ENCODE peak calls at places on chromosomes 7 and 10, in five cellular contexts. One of them, this sample, is unnamed.

GRCh38 chr10:45383682-45384320 is 9.8 kb downstream of the ALOX5 start:
- DNase-seq in thoracic aorta: no peak
- DNase-seq in WERI-Rb-1: no peak
- DNase-seq in neural progenitor cell: no peak
- DNase-seq in hepatocyte: no peak
- DNase-seq in this sample: no peak

GRCh38 chr10:74949843-74950765 is 123.7 kb downstream of the KAT6B start:
- DNase-seq in WERI-Rb-1: no peak
- DNase-seq in neural progenitor cell: no peak
- DNase-seq in hepatocyte: no peak
- DNase-seq in thoracic aorta: no peak
- DNase-seq in this sample: no peak

GRCh38 chr7:2431260-2431867 is 28.0 kb downstream of the CHST12 start:
- DNase-seq in neural progenitor cell: peak; percentile 42
- DNase-seq in hepatocyte: no peak
- DNase-seq in thoracic aorta: no peak
- DNase-seq in WERI-Rb-1: peak; percentile 47
- DNase-seq in this sample: no peak

GRCh38 chr10:44628921-44629320 is 244.0 kb upstream of the CXCL12 start:
- DNase-seq in thoracic aorta: no peak
- DNase-seq in hepatocyte: peak; percentile 23
- DNase-seq in WERI-Rb-1: no peak
- DNase-seq in neural progenitor cell: no peak
- DNase-seq in this sample: no peak

GRCh38 chr7:155713382-155713781 is 68.9 kb downstream of the RBM33 start:
- DNase-seq in hepatocyte: no peak
- DNase-seq in neural progenitor cell: no peak
- DNase-seq in thoracic aorta: no peak
- DNase-seq in WERI-Rb-1: no peak
- DNase-seq in this sample: no peak

GRCh38 chr7:54747234-54747633 is 11.8 kb downstream of the SEC61G start:
- DNase-seq in neural progenitor cell: no peak
- DNase-seq in hepatocyte: no peak
- DNase-seq in thoracic aorta: no peak
- DNase-seq in WERI-Rb-1: no peak
- DNase-seq in this sample: no peak

GRCh38 chr7:96300981-96301380 is 20.9 kb downstream of the SLC25A13 start:
- DNase-seq in hepatocyte: no peak
- DNase-seq in WERI-Rb-1: no peak
- DNase-seq in neural progenitor cell: no peak
- DNase-seq in thoracic aorta: no peak
- DNase-seq in this sample: no peak

GRCh38 chr7:106064836-106065559 is 47.1 kb downstream of the SYPL1 start:
- DNase-seq in hepatocyte: peak; percentile 87
- DNase-seq in WERI-Rb-1: no peak
- DNase-seq in neural progenitor cell: peak; percentile 25
- DNase-seq in thoracic aorta: peak; percentile 83
- DNase-seq in this sample: no peak

GRCh38 chr7:42198974-42199668 is 37.9 kb downstream of the GLI3 start:
- DNase-seq in thoracic aorta: no peak
- DNase-seq in WERI-Rb-1: no peak
- DNase-seq in hepatocyte: no peak
- DNase-seq in neural progenitor cell: no peak
- DNase-seq in this sample: no peak

GRCh38 chr10:100831742-100832141 is 81.0 kb upstream of the SLF2 start:
- DNase-seq in neural progenitor cell: no peak
- DNase-seq in WERI-Rb-1: no peak
- DNase-seq in hepatocyte: no peak
- DNase-seq in thoracic aorta: no peak
- DNase-seq in this sample: no peak

GRCh38 chr7:45161138-45161537 is 3.5 kb downstream of the RAMP3 start:
- DNase-seq in thoracic aorta: no peak
- DNase-seq in neural progenitor cell: no peak
- DNase-seq in WERI-Rb-1: no peak
- DNase-seq in hepatocyte: no peak
- DNase-seq in this sample: no peak

GRCh38 chr7:18663321-18663720 is 167.8 kb downstream of the HDAC9 start:
- DNase-seq in hepatocyte: no peak
- DNase-seq in WERI-Rb-1: no peak
- DNase-seq in neural progenitor cell: no peak
- DNase-seq in thoracic aorta: no peak
- DNase-seq in this sample: no peak

GRCh38 chr10:57628592-57629284 is 639.0 kb downstream of the IPMK start:
- DNase-seq in neural progenitor cell: no peak
- DNase-seq in hepatocyte: peak; percentile 57
- DNase-seq in WERI-Rb-1: no peak
- DNase-seq in thoracic aorta: no peak
- DNase-seq in this sample: no peak

GRCh38 chr7:124812764-124813163 is 47.2 kb upstream of the GPR37 start:
- DNase-seq in hepatocyte: no peak
- DNase-seq in neural progenitor cell: no peak
- DNase-seq in thoracic aorta: no peak
- DNase-seq in WERI-Rb-1: no peak
- DNase-seq in this sample: no peak

GRCh38 chr10:7710446-7710845 is 7.3 kb downstream of the ITIH2 start:
- DNase-seq in neural progenitor cell: no peak
- DNase-seq in WERI-Rb-1: no peak
- DNase-seq in thoracic aorta: no peak
- DNase-seq in hepatocyte: no peak
- DNase-seq in this sample: no peak

GRCh38 chr7:17307033-17307432 is 8.6 kb downstream of the AHR start:
- DNase-seq in hepatocyte: no peak
- DNase-seq in WERI-Rb-1: no peak
- DNase-seq in neural progenitor cell: no peak
- DNase-seq in thoracic aorta: no peak
- DNase-seq in this sample: no peak
- H3K9me3 ChIP-seq in hepatocyte: no peaks in the 10 kb centered on the region
- H3K9me3 ChIP-seq in WERI-Rb-1: no peaks in the 10 kb centered on the region
- H3K9me3 ChIP-seq in neural progenitor cell: no peaks in the 10 kb centered on the region
- H3K9me3 ChIP-seq in thoracic aorta: no peaks in the 10 kb centered on the region
- H3K9me3 ChIP-seq in this sample: no peaks in the 10 kb centered on the region

GRCh38 chr10:60878224-60878623 is 65.8 kb downstream of the RHOBTB1 start:
- DNase-seq in hepatocyte: no peak
- DNase-seq in thoracic aorta: no peak
- DNase-seq in neural progenitor cell: no peak
- DNase-seq in WERI-Rb-1: no peak
- DNase-seq in this sample: no peak

GRCh38 chr10:60883187-60883586 is 60.8 kb downstream of the RHOBTB1 start:
- DNase-seq in neural progenitor cell: peak; percentile 51
- DNase-seq in hepatocyte: peak; percentile 37
- DNase-seq in WERI-Rb-1: peak; percentile 70
- DNase-seq in thoracic aorta: no peak
- DNase-seq in this sample: no peak

GRCh38 chr10:60872451-60872850 is 71.5 kb downstream of the RHOBTB1 start:
- DNase-seq in thoracic aorta: no peak
- DNase-seq in WERI-Rb-1: no peak
- DNase-seq in neural progenitor cell: no peak
- DNase-seq in hepatocyte: no peak
- DNase-seq in this sample: no peak

GRCh38 chr10:60877066-60877776 is 66.8 kb downstream of the RHOBTB1 start:
- DNase-seq in thoracic aorta: no peak
- DNase-seq in WERI-Rb-1: no peak
- DNase-seq in hepatocyte: no peak
- DNase-seq in neural progenitor cell: no peak
- DNase-seq in this sample: no peak

GRCh38 chr10:60877777-60878120 is 66.2 kb downstream of the RHOBTB1 start:
- DNase-seq in hepatocyte: no peak
- DNase-seq in thoracic aorta: no peak
- DNase-seq in WERI-Rb-1: no peak
- DNase-seq in neural progenitor cell: no peak
- DNase-seq in this sample: no peak
- H3K27ac ChIP-seq in hepatocyte: no peak overlapping the region
- H3K27ac ChIP-seq in thoracic aorta: no peak overlapping the region
- H3K27ac ChIP-seq in WERI-Rb-1: no peak overlapping the region
- H3K27ac ChIP-seq in neural progenitor cell: no peak overlapping the region
- H3K27ac ChIP-seq in this sample: no peak overlapping the region

GRCh38 chr10:133446979-133447378 is 6.8 kb upstream of the SCART1 start:
- DNase-seq in thoracic aorta: no peak
- DNase-seq in hepatocyte: no peak
- DNase-seq in neural progenitor cell: no peak
- DNase-seq in WERI-Rb-1: no peak
- DNase-seq in this sample: no peak
- H3K9me3 ChIP-seq in thoracic aorta: peaks cover 31% of the 10 kb centered on the region
- H3K9me3 ChIP-seq in hepatocyte: peaks cover 17% of the 10 kb centered on the region
- H3K9me3 ChIP-seq in neural progenitor cell: peaks cover 20% of the 10 kb centered on the region
- H3K9me3 ChIP-seq in WERI-Rb-1: peaks cover 21% of the 10 kb centered on the region
- H3K9me3 ChIP-seq in this sample: peaks cover 31% of the 10 kb centered on the region

GRCh38 chr10:60963441-60964256 is 19.7 kb upstream of the RHOBTB1 start:
- DNase-seq in thoracic aorta: no peak
- DNase-seq in neural progenitor cell: no peak
- DNase-seq in hepatocyte: no peak
- DNase-seq in WERI-Rb-1: no peak
- DNase-seq in this sample: no peak
- H3K27ac ChIP-seq in thoracic aorta: no peak overlapping the region
- H3K27ac ChIP-seq in neural progenitor cell: no peak overlapping the region
- H3K27ac ChIP-seq in hepatocyte: peak overlapping the region; percentile 52
- H3K27ac ChIP-seq in WERI-Rb-1: peak overlapping the region; percentile 27
- H3K27ac ChIP-seq in this sample: no peak overlapping the region

GRCh38 chr7:141227454-141227853 is 153.6 kb downstream of the TMEM178B start:
- DNase-seq in WERI-Rb-1: no peak
- DNase-seq in thoracic aorta: no peak
- DNase-seq in neural progenitor cell: no peak
- DNase-seq in hepatocyte: no peak
- DNase-seq in this sample: no peak
- H3K9me3 ChIP-seq in WERI-Rb-1: no peaks in the 10 kb centered on the region
- H3K9me3 ChIP-seq in thoracic aorta: no peaks in the 10 kb centered on the region
- H3K9me3 ChIP-seq in neural progenitor cell: no peaks in the 10 kb centered on the region
- H3K9me3 ChIP-seq in hepatocyte: no peaks in the 10 kb centered on the region
- H3K9me3 ChIP-seq in this sample: no peaks in the 10 kb centered on the region

DNA sequence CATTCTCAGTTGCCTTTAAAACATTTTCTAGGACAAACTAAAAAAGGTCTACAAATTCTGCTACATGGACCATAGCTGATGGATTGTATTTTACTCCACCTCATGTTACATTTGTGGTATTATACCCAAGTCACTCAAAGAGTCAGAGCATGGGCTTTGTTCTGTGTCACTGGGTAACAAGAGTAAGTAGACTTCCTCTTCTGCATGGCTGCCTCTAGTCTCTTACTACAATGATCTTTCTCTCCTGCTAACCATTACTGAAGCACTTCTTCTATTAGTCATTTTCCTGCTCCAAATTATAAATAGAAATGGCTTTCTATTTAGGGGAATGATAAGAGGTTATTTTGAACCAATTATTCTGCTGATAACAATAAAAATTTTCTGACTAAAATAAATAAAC is 727.4 kb upstream of the NRP1 start:
- DNase-seq in hepatocyte: no peak
- DNase-seq in thoracic aorta: no peak
- DNase-seq in WERI-Rb-1: no peak
- DNase-seq in neural progenitor cell: no peak
- DNase-seq in this sample: no peak
- H3K27ac ChIP-seq in hepatocyte: no peak overlapping the region
- H3K27ac ChIP-seq in thoracic aorta: no peak overlapping the region
- H3K27ac ChIP-seq in WERI-Rb-1: no peak overlapping the region
- H3K27ac ChIP-seq in neural progenitor cell: no peak overlapping the region
- H3K27ac ChIP-seq in this sample: no peak overlapping the region

DNA sequence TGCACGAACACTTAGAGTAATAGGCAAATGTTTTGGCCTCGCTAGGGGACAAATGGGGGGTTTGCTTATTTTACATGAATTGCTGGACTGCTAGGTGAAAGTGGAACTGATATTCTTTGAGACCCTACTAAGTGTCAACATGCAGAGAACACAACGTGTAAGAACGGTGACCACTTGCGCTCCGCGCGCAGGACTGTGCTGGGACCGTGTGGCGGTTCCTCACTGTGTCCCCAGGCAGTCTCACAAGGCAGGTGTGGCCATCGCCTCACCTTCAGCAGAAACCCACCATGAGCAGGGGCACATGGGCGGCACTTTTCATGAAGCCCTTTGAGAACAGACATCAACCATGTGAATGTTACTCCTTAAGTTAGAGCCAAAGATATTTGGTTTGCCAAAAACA is 27.2 kb downstream of the PTPRN2 start:
- DNase-seq in thoracic aorta: no peak
- DNase-seq in WERI-Rb-1: no peak
- DNase-seq in neural progenitor cell: no peak
- DNase-seq in hepatocyte: no peak
- DNase-seq in this sample: no peak
- H3K9me3 ChIP-seq in thoracic aorta: no peaks in the 10 kb centered on the region
- H3K9me3 ChIP-seq in WERI-Rb-1: no peaks in the 10 kb centered on the region
- H3K9me3 ChIP-seq in neural progenitor cell: no peaks in the 10 kb centered on the region
- H3K9me3 ChIP-seq in hepatocyte: no peaks in the 10 kb centered on the region
- H3K9me3 ChIP-seq in this sample: no peaks in the 10 kb centered on the region

DNA sequence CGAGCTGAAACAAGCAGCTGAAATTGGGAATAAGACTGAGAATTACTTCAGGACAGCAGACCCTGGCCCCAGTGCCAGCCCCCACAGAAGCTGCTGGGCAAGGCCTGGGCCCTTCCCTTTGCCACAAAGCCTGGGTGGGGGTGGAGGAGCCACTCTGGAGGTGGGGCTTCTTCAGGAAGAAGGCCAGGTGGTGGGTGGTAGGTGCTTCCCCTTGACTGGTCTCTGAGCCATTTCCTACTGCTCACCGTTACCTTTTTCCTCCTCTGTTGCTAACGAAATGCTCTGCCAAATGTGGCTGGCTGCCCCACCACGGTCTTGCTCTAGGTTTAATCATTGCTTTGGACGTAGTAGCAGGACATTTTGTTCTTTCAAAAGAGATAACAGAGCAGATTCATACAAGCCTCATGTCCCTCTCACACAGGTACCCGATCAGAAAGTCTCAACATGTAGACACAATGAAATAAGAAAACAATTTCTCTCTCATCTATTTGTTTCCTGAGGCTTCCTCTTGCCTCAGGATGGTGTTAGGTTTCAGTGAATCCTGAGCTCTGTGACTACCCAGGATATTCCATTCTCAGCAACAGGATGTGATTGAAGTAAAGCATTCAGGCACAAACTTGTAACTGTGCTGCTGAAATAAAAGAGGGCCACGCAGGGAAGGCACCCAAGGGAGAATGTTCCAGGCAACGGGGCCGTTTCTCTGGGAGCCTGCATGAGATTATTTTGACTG is 66.5 kb downstream of the WDR11 start:
- DNase-seq in WERI-Rb-1: no peak
- DNase-seq in thoracic aorta: no peak
- DNase-seq in hepatocyte: no peak
- DNase-seq in neural progenitor cell: no peak
- DNase-seq in this sample: no peak
- H3K27ac ChIP-seq in WERI-Rb-1: no peak overlapping the region
- H3K27ac ChIP-seq in thoracic aorta: no peak overlapping the region
- H3K27ac ChIP-seq in hepatocyte: no peak overlapping the region
- H3K27ac ChIP-seq in neural progenitor cell: no peak overlapping the region
- H3K27ac ChIP-seq in this sample: no peak overlapping the region

GRCh38 chr10:42111076-42111475 is 527.3 kb downstream of the ZNF33B start:
- DNase-seq in WERI-Rb-1: no peak
- DNase-seq in neural progenitor cell: no peak
- DNase-seq in thoracic aorta: no peak
- DNase-seq in hepatocyte: no peak
- DNase-seq in this sample: no peak
- H3K9me3 ChIP-seq in WERI-Rb-1: peaks cover 5% of the 10 kb centered on the region
- H3K9me3 ChIP-seq in neural progenitor cell: peaks cover 8% of the 10 kb centered on the region
- H3K9me3 ChIP-seq in thoracic aorta: no peaks in the 10 kb centered on the region
- H3K9me3 ChIP-seq in hepatocyte: no peaks in the 10 kb centered on the region
- H3K9me3 ChIP-seq in this sample: peaks cover 7% of the 10 kb centered on the region

GRCh38 chr10:14017380-14017943 is 313.3 kb downstream of the FRMD4A start:
- DNase-seq in hepatocyte: no peak
- DNase-seq in thoracic aorta: no peak
- DNase-seq in WERI-Rb-1: no peak
- DNase-seq in neural progenitor cell: no peak
- DNase-seq in this sample: no peak
- H3K27ac ChIP-seq in hepatocyte: no peak overlapping the region
- H3K27ac ChIP-seq in thoracic aorta: no peak overlapping the region
- H3K27ac ChIP-seq in WERI-Rb-1: no peak overlapping the region
- H3K27ac ChIP-seq in neural progenitor cell: no peak overlapping the region
- H3K27ac ChIP-seq in this sample: no peak overlapping the region